ENCODE peak calls at places on chromosomes 13 and 19, in eight cellular contexts. D is non-pigmented ciliary epithelial cell; O is stimulated activated naive CD4-positive, alpha-beta T cell; P is head of caudate nucleus; E is GM10248; R is left ventricle myocardium inferior; T is uterus; Z is A549. K is an unnamed sample.

GRCh38 chr19:55473613-55474012 is 2.8 kb upstream of the ZNF628 start:
- DNase-seq in D (no peak), O (no peak), P (no peak), E (no peak), R (no peak), T (no peak), Z (no peak), K (no peak)

GRCh38 chr19:40611096-40611495 is 9.9 kb downstream of the LTBP4 start:
- DNase-seq in D (no peak), O (no peak), P (no peak), E (no peak), R (no peak), T (no peak), Z (no peak), K (no peak)

GRCh38 chr19:31352782-31353651 is 3.8 kb upstream of the TSHZ3 start:
- DNase-seq in D (no peak), O (no peak), P (no peak), E (no peak), R (no peak), T (no peak), Z (no peak), K (no peak)

GRCh38 chr13:110359840-110360301 is 52.8 kb downstream of the COL4A2 start:
- DNase-seq in D (no peak), O (no peak), P (no peak), E (no peak), R (no peak), T (no peak), Z (no peak), K (no peak)

GRCh38 chr19:40687525-40688016 is 2.9 kb downstream of the NUMBL start:
- DNase-seq in D (no peak), O (no peak), P (no peak), E (peak; percentile 69), R (peak; percentile 87), T (peak; percentile 85), Z (no peak), K (peak; percentile 94)

GRCh38 chr13:112713517-112714253 is 23.8 kb downstream of the ATP11A start:
- DNase-seq in D (no peak), O (no peak), P (no peak), E (no peak), R (no peak), T (peak; percentile 70), Z (no peak), K (peak; percentile 40)

GRCh38 chr19:34678421-34678820 is 943 bp downstream of the ZNF302 start:
- DNase-seq in D (no peak), O (no peak), P (no peak), E (no peak), R (no peak), T (no peak), Z (no peak), K (no peak)

GRCh38 chr13:22821589-22821988 is 359.2 kb upstream of the SGCG start:
- DNase-seq in D (no peak), O (no peak), P (no peak), E (no peak), R (no peak), T (no peak), Z (no peak), K (no peak)

GRCh38 chr19:16911046-16911445 is 22.2 kb downstream of the F2RL3 start:
- DNase-seq in D (no peak), O (no peak), P (no peak), E (no peak), R (no peak), T (no peak), Z (no peak), K (no peak)

GRCh38 chr13:45403081-45403480 is 15.1 kb downstream of the SLC25A30 start:
- DNase-seq in D (no peak), O (no peak), P (no peak), E (no peak), R (no peak), T (no peak), Z (no peak), K (no peak)

GRCh38 chr13:51158923-51159322 is 47.8 kb upstream of the C13orf42 start:
- DNase-seq in D (no peak), O (no peak), P (no peak), E (no peak), R (no peak), T (no peak), Z (no peak), K (no peak)

GRCh38 chr13:49113526-49114286 is 106.4 kb upstream of the MLNR start:
- DNase-seq in D (peak; percentile 46), O (no peak), P (no peak), E (no peak), R (no peak), T (no peak), Z (no peak), K (no peak)

GRCh38 chr13:98886587-98886986 is 91.3 kb downstream of the DOCK9 start:
- DNase-seq in D (no peak), O (no peak), P (no peak), E (no peak), R (no peak), T (no peak), Z (no peak), K (no peak)

GRCh38 chr19:17379221-17379631 is 2.1 kb upstream of the PLVAP start:
- DNase-seq in D (no peak), O (no peak), P (no peak), E (peak; percentile 15), R (no peak), T (no peak), Z (no peak), K (no peak)

GRCh38 chr19:50266896-50267295 is 62.3 kb downstream of the KCNC3 start:
- DNase-seq in D (no peak), O (no peak), P (no peak), E (peak; percentile 57), R (no peak), T (no peak), Z (peak; percentile 36), K (no peak)

GRCh38 chr13:32147976-32148375 is 116.4 kb downstream of the FRY start:
- DNase-seq in D (no peak), O (no peak), P (no peak), E (no peak), R (no peak), T (no peak), Z (no peak), K (no peak)

GRCh38 chr19:50427997-50428425 is 4.7 kb upstream of the MYBPC2 start:
- DNase-seq in D (peak; percentile 49), O (peak; percentile 53), P (peak; percentile 87), E (peak; percentile 46), R (peak; percentile 85), T (peak; percentile 43), Z (no peak), K (peak; percentile 91)

GRCh38 chr19:55141696-55142095 is 7.3 kb downstream of the TNNT1 start:
- DNase-seq in D (no peak), O (no peak), P (no peak), E (no peak), R (no peak), T (no peak), Z (no peak), K (no peak)

GRCh38 chr19:53868091-53868891 is 608 bp downstream of the MYADM start:
- DNase-seq in D (no peak), O (peak; percentile 66), P (no peak), E (no peak), R (peak; percentile 64), T (peak; percentile 61), Z (peak; percentile 91), K (peak; percentile 75)

GRCh38 chr19:7541828-7542443 is 6.4 kb downstream of the PNPLA6 start:
- DNase-seq in D (no peak), O (no peak), P (no peak), E (no peak), R (no peak), T (no peak), Z (no peak), K (no peak)

GRCh38 chr19:18168673-18169381 is 4.8 kb upstream of the IFI30 start:
- DNase-seq in D (no peak), O (no peak), P (no peak), E (no peak), R (no peak), T (no peak), Z (no peak), K (no peak)

GRCh38 chr19:40640744-40641143 is 39.6 kb downstream of the LTBP4 start:
- DNase-seq in D (no peak), O (no peak), P (peak; percentile 63), E (no peak), R (peak; percentile 40), T (no peak), Z (no peak), K (no peak)

GRCh38 chr13:97695684-97696083 is 257.8 kb upstream of the IPO5 start:
- DNase-seq in D (no peak), O (no peak), P (no peak), E (no peak), R (no peak), T (no peak), Z (peak; percentile 3), K (no peak)

GRCh38 chr19:28881616-28882015 is 331.3 kb downstream of the UQCRFS1 start:
- DNase-seq in D (no peak), O (no peak), P (no peak), E (no peak), R (no peak), T (no peak), Z (no peak), K (no peak)

GRCh38 chr19:2249010-2249866 is at the start of gene AMH:
- DNase-seq in D (no peak), O (no peak), P (no peak), E (no peak), R (no peak), T (no peak), Z (no peak), K (no peak)

GRCh38 chr13:95677564-95678386 is 836 bp downstream of the DNAJC3 start:
- DNase-seq in D (no peak), O (peak; percentile 27), P (no peak), E (no peak), R (no peak), T (peak; percentile 45), Z (peak; percentile 6), K (no peak)

GRCh38 chr13:75195479-75196111 is 286.4 kb downstream of the TBC1D4 start:
- DNase-seq in D (no peak), O (no peak), P (no peak), E (no peak), R (no peak), T (no peak), Z (no peak), K (no peak)

GRCh38 chr13:107025991-107026390 is 458.1 kb upstream of the ARGLU1 start:
- DNase-seq in D (no peak), O (no peak), P (no peak), E (no peak), R (peak; percentile 31), T (peak; percentile 19), Z (no peak), K (no peak)

GRCh38 chr13:29583073-29583785 is 12.3 kb downstream of the SLC7A1 start:
- DNase-seq in D (no peak), O (no peak), P (no peak), E (no peak), R (no peak), T (no peak), Z (no peak), K (no peak)

GRCh38 chr13:49502954-49503353 is 7.2 kb downstream of the PHF11 start:
- DNase-seq in D (no peak), O (no peak), P (no peak), E (no peak), R (no peak), T (peak; percentile 31), Z (no peak), K (no peak)

GRCh38 chr19:56671613-56671994 is at the start of gene ZNF835:
- DNase-seq in D (no peak), O (peak; percentile 79), P (peak; percentile 99), E (peak; percentile 31), R (peak; percentile 97), T (peak; percentile 94), Z (no peak), K (peak; percentile 97)